ENCODE peak calls at places on chromosomes 4 and X, in ten cellular contexts. G is transverse colon, O is mammary epithelial cell, A is upper lobe of right lung, Z is tibial nerve, X is heart left ventricle, W is H1, F is psoas muscle, J is uterus, U is astrocyte. N is an unnamed sample.

GRCh38 chr4:98446499-98447375 is 185.6 kb downstream of the RAP1GDS1 start:
- DNase-seq in G (peak; percentile 45), O (peak; percentile 94), A (no peak), Z (no peak), X (no peak), W (no peak), F (no peak), J (no peak), U (peak; percentile 95), N (peak; percentile 85)

GRCh38 chr4:48546336-48546735 is 56.3 kb downstream of the ZAR1 start:
- DNase-seq in G (no peak), O (peak; percentile 3), A (no peak), Z (no peak), X (no peak), W (no peak), F (no peak), J (no peak), U (peak; percentile 18), N (no peak)

GRCh38 chrX:38095971-38096529 is 89.7 kb downstream of the SYTL5 start:
- DNase-seq in G (no peak), O (peak; percentile 71), A (no peak), Z (no peak), X (no peak), W (no peak), F (no peak), J (no peak), U (peak; percentile 57), N (no peak)

GRCh38 chr4:4989083-4989622 is 30.1 kb downstream of the CYTL1 start:
- DNase-seq in G (no peak), O (no peak), A (no peak), Z (no peak), X (no peak), W (no peak), F (no peak), J (no peak), U (no peak), N (no peak)

GRCh38 chr4:44425614-44426208 is 22.9 kb downstream of the KCTD8 start:
- DNase-seq in G (no peak), O (no peak), A (no peak), Z (no peak), X (no peak), W (no peak), F (no peak), J (no peak), U (no peak), N (no peak)

GRCh38 chrX:10190367-10190766 is 33.6 kb downstream of the CLCN4 start:
- DNase-seq in G (peak; percentile 27), O (peak; percentile 37), A (no peak), Z (no peak), X (peak; percentile 39), W (no peak), F (no peak), J (peak; percentile 52), U (peak; percentile 60), N (no peak)

GRCh38 chr4:108683479-108683878 is 33.1 kb downstream of the OSTC start:
- DNase-seq in G (no peak), O (peak; percentile 16), A (no peak), Z (no peak), X (no peak), W (no peak), F (no peak), J (no peak), U (peak; percentile 39), N (no peak)

GRCh38 chrX:132638313-132638712 is 149.5 kb upstream of the MBNL3 start:
- DNase-seq in G (no peak), O (no peak), A (no peak), Z (no peak), X (no peak), W (no peak), F (no peak), J (no peak), U (no peak), N (no peak)

GRCh38 chr4:121182296-121182695 is 18.2 kb upstream of the TNIP3 start:
- DNase-seq in G (no peak), O (no peak), A (no peak), Z (no peak), X (no peak), W (no peak), F (no peak), J (no peak), U (peak; percentile 31), N (no peak)

DNA sequence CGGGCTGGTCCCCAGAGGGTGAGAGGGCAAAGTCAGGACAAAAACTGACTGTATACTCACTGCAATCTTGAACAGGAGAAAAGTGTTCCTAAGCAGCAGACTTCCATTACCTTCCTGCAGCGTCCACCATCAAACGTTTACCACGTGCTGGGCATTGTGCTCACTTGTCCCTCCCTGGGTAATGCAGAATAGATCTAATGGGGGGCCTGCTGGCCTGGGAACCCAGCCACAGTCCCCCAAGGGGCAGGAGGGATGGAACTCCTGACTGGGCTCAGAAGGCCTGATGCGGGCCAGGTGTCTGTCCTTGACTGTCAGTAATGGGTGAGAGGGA is 37.6 kb upstream of the FAM156A start:
- DNase-seq in G (no peak), O (no peak), A (no peak), Z (no peak), X (no peak), W (no peak), F (no peak), J (no peak), U (no peak), N (no peak)
- TF ChIP-seq CTCF in G (no peak), O (no peak), A (no peak), Z (no peak), X (no peak), W (no peak), F (no peak), J (no peak), U (no peak), N (no peak)

GRCh38 chr4:153293675-153294057 is 50.8 kb upstream of the MND1 start:
- DNase-seq in G (no peak), O (no peak), A (no peak), Z (no peak), X (no peak), W (no peak), F (no peak), J (no peak), U (no peak), N (no peak)
- H3K36me3 ChIP-seq in G (no peaks in the 10 kb centered on the region), O (no peaks in the 10 kb centered on the region), A (no peaks in the 10 kb centered on the region), Z (no peaks in the 10 kb centered on the region), X (peaks cover 38% of the 10 kb centered on the region), W (peaks cover 12% of the 10 kb centered on the region), F (no peaks in the 10 kb centered on the region), J (no peaks in the 10 kb centered on the region), U (no peaks in the 10 kb centered on the region), N (no peaks in the 10 kb centered on the region)

GRCh38 chr4:66794635-66795034 is 750.7 kb downstream of the CENPC start:
- DNase-seq in G (no peak), O (no peak), A (no peak), Z (no peak), X (no peak), W (no peak), F (no peak), J (no peak), U (no peak), N (no peak)

DNA sequence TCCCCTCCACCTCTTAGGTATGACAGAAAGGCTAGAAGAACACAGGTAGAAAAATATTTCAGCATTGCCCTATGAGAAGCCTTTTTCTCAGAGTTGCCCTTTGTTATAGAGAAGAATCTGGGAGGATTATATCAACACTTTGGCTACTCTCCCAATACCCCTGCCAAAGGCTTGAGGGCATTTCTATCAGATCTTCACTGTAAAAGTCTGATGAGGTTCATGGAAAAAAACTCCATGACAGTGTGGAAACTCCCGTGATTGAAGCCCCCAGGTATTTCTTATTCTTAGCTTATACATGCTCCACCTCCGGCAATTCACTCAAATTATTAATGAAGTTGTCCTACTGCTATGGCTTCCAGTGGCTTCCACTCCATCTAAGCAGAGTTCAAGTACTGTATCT is 753.6 kb downstream of the CENPC start:
- DNase-seq in G (no peak), O (no peak), A (no peak), Z (no peak), X (no peak), W (no peak), F (no peak), J (no peak), U (no peak), N (no peak)
- H3K4me1 ChIP-seq in G (no peaks in the 10 kb centered on the region), O (no peaks in the 10 kb centered on the region), A (no peaks in the 10 kb centered on the region), Z (no peaks in the 10 kb centered on the region), X (no peaks in the 10 kb centered on the region), W (no peaks in the 10 kb centered on the region), F (no peaks in the 10 kb centered on the region), J (no peaks in the 10 kb centered on the region), U (no peaks in the 10 kb centered on the region), N (no peaks in the 10 kb centered on the region)

DNA sequence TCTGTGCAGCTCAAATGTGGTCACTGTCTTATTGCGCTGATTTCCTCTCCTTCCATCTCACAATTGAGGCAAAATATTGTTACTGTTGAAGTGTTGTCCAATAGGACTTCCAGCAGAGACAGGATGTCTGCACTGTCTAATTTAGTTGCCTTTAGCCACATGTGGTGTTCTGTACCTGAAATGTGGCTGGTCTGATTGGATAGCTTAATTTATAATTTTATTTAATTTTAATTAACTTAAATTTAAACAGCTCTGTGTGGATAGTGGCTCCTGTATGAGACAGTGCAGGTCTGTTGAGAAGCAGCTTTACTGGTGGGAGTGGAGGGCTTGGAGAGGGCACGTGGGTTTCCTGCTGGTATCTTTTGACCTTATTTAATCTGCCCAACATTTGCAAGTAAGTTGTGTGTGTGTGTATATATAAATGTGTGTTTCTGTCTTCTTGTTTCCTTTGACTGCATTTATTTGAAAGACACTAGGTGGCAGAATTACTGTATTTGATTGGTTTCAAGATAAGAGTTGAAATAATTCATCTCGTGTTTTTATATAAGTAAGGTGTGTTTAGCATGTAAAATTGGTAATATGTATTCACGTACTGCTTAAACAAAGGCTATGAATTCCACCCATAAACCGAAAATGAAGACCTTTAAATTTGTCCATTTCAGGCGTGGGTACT is 55.3 kb upstream of the MSANTD1 start:
- DNase-seq in G (no peak), O (no peak), A (no peak), Z (no peak), X (no peak), W (no peak), F (no peak), J (no peak), U (no peak), N (no peak)
- TF ChIP-seq CTCF in G (peak; percentile 29), O (peak; percentile 25), A (peak; percentile 39), Z (peak; percentile 29), X (peak; percentile 48), W (no peak), F (peak; percentile 38), J (no peak), U (no peak), N (peak; percentile 13)

DNA sequence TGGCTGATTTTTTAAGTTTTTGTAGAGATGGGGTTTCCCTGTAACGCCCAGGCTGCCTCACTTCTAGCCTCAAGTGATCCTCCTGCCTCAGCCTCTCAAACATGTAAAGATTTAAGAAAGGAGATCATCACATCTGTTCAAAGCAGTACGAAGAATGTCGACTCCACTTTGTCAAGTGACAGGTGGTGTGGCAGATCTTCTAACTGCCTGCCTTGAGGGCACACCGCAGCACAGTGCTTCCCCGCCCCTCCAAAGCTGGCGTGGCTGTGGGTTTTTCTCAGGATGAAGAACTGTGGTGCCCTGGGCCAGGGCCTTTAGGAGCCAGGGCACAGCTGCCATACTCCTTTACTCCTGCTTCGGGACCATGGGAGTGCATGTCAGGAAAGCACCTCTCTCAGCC is 43.3 kb upstream of the MTNR1A start:
- DNase-seq in G (no peak), O (no peak), A (no peak), Z (no peak), X (no peak), W (no peak), F (no peak), J (no peak), U (no peak), N (no peak)
- H3K36me3 ChIP-seq in G (no peaks in the 10 kb centered on the region), O (peaks cover 71% of the 10 kb centered on the region), A (peaks cover 70% of the 10 kb centered on the region), Z (no peaks in the 10 kb centered on the region), X (peaks cover 100% of the 10 kb centered on the region), W (peaks cover 63% of the 10 kb centered on the region), F (no peaks in the 10 kb centered on the region), J (no peaks in the 10 kb centered on the region), U (peaks cover 76% of the 10 kb centered on the region), N (peaks cover 5% of the 10 kb centered on the region)

GRCh38 chr4:10112658-10113284 is 3.8 kb downstream of the WDR1 start:
- DNase-seq in G (no peak), O (no peak), A (no peak), Z (no peak), X (no peak), W (peak; percentile 35), F (no peak), J (no peak), U (no peak), N (no peak)
- H3K4me1 ChIP-seq in G (peaks cover 74% of the 10 kb centered on the region), O (peaks cover 69% of the 10 kb centered on the region), A (peaks cover 72% of the 10 kb centered on the region), Z (no peaks in the 10 kb centered on the region), X (peaks cover 58% of the 10 kb centered on the region), W (peaks cover 11% of the 10 kb centered on the region), F (peaks cover 75% of the 10 kb centered on the region), J (peaks cover 54% of the 10 kb centered on the region), U (peaks cover 64% of the 10 kb centered on the region), N (peaks cover 40% of the 10 kb centered on the region)